ENCODE peak calls at places on chromosomes 16 and 17, in ten cellular contexts. O is skeletal muscle cell; A is colonic mucosa; P is T-helper 2 cell; Q is PC-3; D is HS-27A; N is HT1080; G is activated CD4-positive, alpha-beta T cell treated with anti-CD3 and anti-CD28 coated beads, Interleukin-2, amount 50 U/mL, for 1 hour; W is Caki2; V is RPMI8226. X is an unnamed sample.

GRCh38 chr17:51846561-51846960 is 312.0 kb downstream of the CA10 start:
- DNase-seq in D (no peak), O (no peak), G (no peak), W (no peak), A (no peak), P (no peak), Q (no peak), N (no peak), V (no peak), X (no peak)

GRCh38 chr17:40958086-40958953 is 8.4 kb downstream of the KRT39 start:
- DNase-seq in Q (peak), G (no peak), N (no peak), D (no peak), A (peak), O (no peak), P (no peak), W (no peak), V (no peak), X (no peak)

GRCh38 chr17:15261063-15261817 is 3.9 kb downstream of the PMP22 start:
- DNase-seq in P (no peak), N (peak), Q (peak), G (no peak), W (peak), D (peak), A (peak), O (no peak), V (no peak), X (no peak)

GRCh38 chr16:28097500-28097899 is 34.0 kb upstream of the GSG1L start:
- DNase-seq in A (no peak), Q (no peak), D (no peak), W (no peak), O (no peak), P (no peak), N (no peak), G (no peak), V (no peak), X (no peak)

GRCh38 chr16:228151-228855 is 946 bp downstream of the LUC7L start:
- DNase-seq in G (no peak), N (peak), V (peak), W (no peak), A (no peak), Q (peak), O (no peak), P (peak), D (no peak), X (peak)

GRCh38 chr17:27257031-27257357 is 36.9 kb upstream of the WSB1 start:
- DNase-seq in G (no peak), D (no peak), W (no peak), N (no peak), Q (no peak), V (no peak), A (no peak), P (no peak), O (no peak), X (no peak)

GRCh38 chr17:9120471-9120870 is 99.2 kb downstream of the NTN1 start:
- DNase-seq in V (no peak), P (no peak), G (no peak), A (no peak), D (no peak), Q (no peak), W (no peak), O (no peak), N (no peak), X (no peak)

GRCh38 chr17:1643293-1643998 is 2.1 kb downstream of the SCARF1 start:
- DNase-seq in Q (peak), D (no peak), P (peak), A (peak), O (no peak), N (no peak), V (peak), W (no peak), G (peak), X (peak)

GRCh38 chr16:17149904-17150483 is 320.8 kb downstream of the XYLT1 start:
- DNase-seq in O (no peak), N (no peak), P (no peak), A (no peak), D (no peak), G (no peak), W (peak), V (peak), Q (no peak), X (no peak)

GRCh38 chr17:39196820-39197331 is 593 bp downstream of the CACNB1 start:
- DNase-seq in Q (peak), V (peak), O (no peak), A (peak), N (peak), G (no peak), D (no peak), W (no peak), P (peak), X (peak)

GRCh38 chr16:31073073-31073822 is 792 bp downstream of the ZNF668 start:
- DNase-seq in G (peak), V (peak), O (peak), P (peak), A (peak), W (peak), D (peak), N (peak), Q (peak), X (peak)

GRCh38 chr17:2053380-2054261 is 1.3 kb upstream of the HIC1 start:
- DNase-seq in W (peak), G (peak), P (peak), N (no peak), A (peak), V (peak), O (no peak), D (no peak), Q (peak), X (peak)

GRCh38 chr16:15517743-15518142 is 83.4 kb downstream of the BMERB1 start:
- DNase-seq in Q (no peak), V (no peak), W (no peak), N (no peak), P (peak), O (no peak), A (no peak), G (no peak), D (no peak), X (no peak)

X was measured in OCI-LY7.